ENCODE peak calls at places on chromosomes 1 and 21, in seven cellular contexts. C is A549, B is pancreas, P is GM23338, O is astrocyte of the spinal cord, Y is AG10803, Z is breast epithelium. X is an unnamed sample.

GRCh38 chr21:27329255-27329851 is 362.5 kb upstream of the ADAMTS5 start:
- DNase-seq in O (peak; percentile 21), C (no peak), B (no peak), Z (no peak), Y (peak; percentile 59), P (no peak), X (no peak)

GRCh38 chr1:58764294-58764978 is 19.4 kb downstream of the JUN start:
- DNase-seq in Y (peak; percentile 81), P (no peak), B (no peak), O (peak; percentile 85), Z (no peak), C (no peak), X (no peak)

GRCh38 chr1:201842472-201843020 is 13.6 kb downstream of the IPO9 start:
- DNase-seq in P (no peak), Z (no peak), B (no peak), O (no peak), C (no peak), Y (peak; percentile 40), X (no peak)

GRCh38 chr1:109312978-109313775 is 6.4 kb upstream of the MYBPHL start:
- DNase-seq in O (no peak), C (no peak), Z (no peak), B (no peak), Y (peak; percentile 32), P (no peak), X (no peak)

GRCh38 chr21:35319684-35320083 is 270.6 kb upstream of the RUNX1 start:
- DNase-seq in Z (no peak), B (no peak), Y (no peak), C (no peak), O (no peak), P (no peak), X (no peak)

GRCh38 chr1:200409203-200409760 is 554 bp downstream of the ZNF281 start:
- DNase-seq in Z (no peak), Y (peak; percentile 29), B (peak; percentile 48), C (no peak), O (peak; percentile 57), P (peak; percentile 57), X (peak; percentile 89)

GRCh38 chr1:190320952-190321351 is 156.7 kb downstream of the BRINP3 start:
- DNase-seq in P (peak; percentile 57), C (peak; percentile 41), B (no peak), O (peak; percentile 44), Y (no peak), Z (no peak), X (no peak)

GRCh38 chr21:45532826-45533730 is 9.2 kb downstream of the SLC19A1 start:
- DNase-seq in P (no peak), B (peak; percentile 18), O (no peak), C (no peak), Y (no peak), Z (no peak), X (peak; percentile 79)

GRCh38 chr1:165871311-165872067 is 44.1 kb downstream of the UCK2 start:
- DNase-seq in Z (no peak), P (peak; percentile 75), O (peak; percentile 70), Y (peak; percentile 34), C (peak; percentile 42), B (peak; percentile 48), X (no peak)

GRCh38 chr1:61284933-61285332 is 202.6 kb downstream of the NFIA start:
- DNase-seq in P (no peak), B (no peak), Z (no peak), C (no peak), Y (no peak), O (no peak), X (no peak)

DNA sequence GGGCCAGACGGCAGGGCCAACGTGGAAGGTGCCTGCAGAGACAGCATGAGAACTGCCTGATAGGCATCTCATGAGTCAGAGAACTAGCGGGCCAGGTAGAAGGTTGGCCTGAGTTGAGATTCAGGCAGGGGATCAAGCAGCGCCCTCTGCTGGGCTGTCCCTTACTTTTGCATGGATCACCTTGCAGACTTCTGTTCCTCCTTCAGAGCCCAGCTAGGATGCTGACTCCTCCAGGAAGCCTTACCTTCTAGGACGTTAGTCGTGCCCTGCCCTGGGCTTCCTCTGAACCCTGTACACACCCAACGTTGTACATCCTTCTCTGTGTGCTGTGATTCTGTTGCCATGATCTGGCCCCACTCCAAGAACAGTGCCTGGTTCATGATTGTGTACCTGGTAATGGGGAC is 231.3 kb upstream of the VAMP3 start:
- DNase-seq in Y (no peak), O (peak; percentile 15), B (no peak), P (peak; percentile 90), Z (peak; percentile 68), C (peak; percentile 74), X (no peak)
- TF ChIP-seq CTCF in Y (peak; percentile 35), O (peak; percentile 43), B (peak; percentile 25), P (peak; percentile 89), Z (no peak), C (peak; percentile 38), X (no peak)

GRCh38 chr1:111474106-111474505 is 322 bp downstream of the C1orf162 start:
- DNase-seq in Y (no peak), C (no peak), Z (no peak), P (no peak), B (no peak), O (no peak), X (no peak)

GRCh38 chr1:111476761-111477309 is 3.1 kb downstream of the C1orf162 start:
- DNase-seq in C (no peak), O (no peak), P (no peak), Y (no peak), Z (no peak), B (no peak), X (no peak)

GRCh38 chr1:111475706-111476105 is 1.9 kb downstream of the C1orf162 start:
- DNase-seq in C (no peak), O (no peak), B (no peak), P (no peak), Y (no peak), Z (no peak), X (no peak)

GRCh38 chr1:111474521-111474920 is 737 bp downstream of the C1orf162 start:
- DNase-seq in Z (no peak), Y (no peak), P (no peak), O (no peak), B (no peak), C (no peak), X (no peak)

DNA sequence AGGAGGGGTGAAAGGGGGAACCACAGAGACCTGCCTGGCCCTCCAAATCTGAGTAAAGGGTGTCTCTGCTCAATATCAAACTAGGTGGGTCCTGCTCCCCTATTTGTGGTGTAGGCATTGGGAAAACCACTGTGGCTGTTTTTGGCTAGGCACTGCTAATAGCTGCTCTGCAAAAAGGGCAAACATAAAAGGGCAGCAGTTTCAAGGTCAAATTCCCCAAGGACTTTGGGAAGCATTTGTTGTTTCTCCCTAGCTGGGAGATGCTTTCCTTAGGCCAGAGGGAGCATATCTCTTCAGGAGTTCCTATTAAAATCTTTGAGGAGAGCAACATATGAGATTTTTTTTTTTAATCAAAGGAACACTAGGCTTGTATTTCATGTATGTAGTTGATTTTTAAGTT is 2.4 kb downstream of the C1orf162 start:
- DNase-seq in O (no peak), P (no peak), C (no peak), B (no peak), Z (no peak), Y (no peak), X (no peak)
- H3K4me3 ChIP-seq in O (no peak overlapping the region), P (no peak overlapping the region), C (no peak overlapping the region), B (no peak overlapping the region), Z (no peak overlapping the region), Y (no peak overlapping the region), X (no peak overlapping the region)

GRCh38 chr21:15241997-15242767 is 177.4 kb upstream of the NRIP1 start:
- DNase-seq in O (no peak), P (peak; percentile 92), C (peak; percentile 14), Y (no peak), B (no peak), Z (no peak), X (no peak)
- TF ChIP-seq CTCF in O (no peak), P (peak; percentile 4), C (no peak), Y (no peak), B (no peak), Z (no peak), X (no peak)

DNA sequence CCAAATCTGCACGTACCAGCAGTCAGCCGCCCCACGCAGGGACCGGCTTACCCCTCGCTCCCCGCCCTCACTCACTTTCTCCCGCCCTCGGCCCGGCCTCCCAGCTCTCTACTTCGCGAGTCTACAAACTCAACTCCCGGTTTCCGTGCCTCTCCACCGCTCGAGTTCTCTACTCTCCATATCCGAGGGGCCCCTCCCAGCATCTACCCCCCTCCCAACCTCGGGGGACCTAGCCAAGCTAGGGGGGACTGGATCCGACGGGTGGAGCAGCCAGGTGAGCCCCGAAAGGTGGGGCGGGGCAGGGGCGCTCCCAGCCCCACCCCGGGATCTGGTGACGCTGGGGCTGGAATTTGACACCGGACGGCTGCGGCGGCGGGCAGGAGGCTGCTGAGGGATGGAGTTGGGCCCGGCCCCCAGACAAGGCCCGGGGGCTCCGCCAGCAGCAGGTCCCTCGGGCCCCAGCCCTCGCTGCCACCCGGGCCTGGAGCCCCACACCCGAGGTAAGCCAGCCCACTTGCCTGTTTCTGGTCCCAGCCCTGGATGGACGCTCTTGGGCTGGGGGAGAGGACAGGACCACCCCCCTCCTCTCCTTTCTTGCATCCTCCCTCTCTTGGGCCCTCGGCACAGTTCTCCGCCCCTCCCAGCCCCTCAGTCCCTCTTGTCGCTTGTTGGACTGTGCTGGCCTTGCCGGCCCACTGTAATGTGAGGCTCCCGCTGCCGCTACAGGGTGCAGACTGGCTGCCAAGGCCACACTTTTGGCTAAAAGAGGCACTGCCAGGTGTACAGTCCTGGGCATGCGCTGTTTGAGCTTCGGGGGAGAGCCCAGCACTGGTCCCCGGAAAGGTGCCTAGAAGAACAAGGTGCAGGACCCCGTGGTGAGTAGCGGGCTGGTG is at the start of gene ARTN:
- DNase-seq in Z (no peak), C (no peak), O (no peak), Y (no peak), P (peak; percentile 92), B (peak; percentile 57), X (no peak)
- H3K4me3 ChIP-seq in Z (peak within 1 kb of the TSS; percentile 67), C (no peak within 1 kb of the TSS), O (peak within 1 kb of the TSS; percentile 50), Y (peak within 1 kb of the TSS; percentile 55), P (peak within 1 kb of the TSS; percentile 96), B (peak within 1 kb of the TSS; percentile 51), X (no peak within 1 kb of the TSS)